ENCODE peak calls at places on chromosomes 12 and 14, in six cellular contexts. One of them, this sample, is unnamed. For H3K4me1, the result is how much of the 10 kb centered on the place peaks cover.

GRCh38 chr12:31737763-31738162 is 8.9 kb upstream of the AMN1 start:
- DNase-seq in IMR-90: no peak
- DNase-seq in cardiac muscle cell: no peak
- DNase-seq in A549: no peak
- DNase-seq in RWPE2: no peak
- DNase-seq in stomach: no peak
- DNase-seq in this sample: no peak

GRCh38 chr12:90801776-90802175 is 153.2 kb downstream of the CCER1 start:
- DNase-seq in IMR-90: peak
- DNase-seq in cardiac muscle cell: no peak
- DNase-seq in A549: no peak
- DNase-seq in RWPE2: no peak
- DNase-seq in stomach: no peak
- DNase-seq in this sample: no peak

GRCh38 chr12:5076761-5077160 is 33.1 kb downstream of the KCNA5 start:
- DNase-seq in IMR-90: no peak
- DNase-seq in cardiac muscle cell: no peak
- DNase-seq in A549: no peak
- DNase-seq in RWPE2: no peak
- DNase-seq in stomach: no peak
- DNase-seq in this sample: no peak

GRCh38 chr14:91021991-91022621 is 38.3 kb downstream of the RPS6KA5 start:
- DNase-seq in IMR-90: no peak
- DNase-seq in cardiac muscle cell: no peak
- DNase-seq in A549: no peak
- DNase-seq in RWPE2: no peak
- DNase-seq in stomach: no peak
- DNase-seq in this sample: no peak

GRCh38 chr12:59657711-59658110 is 61.9 kb downstream of the SLC16A7 start:
- DNase-seq in IMR-90: no peak
- DNase-seq in cardiac muscle cell: no peak
- DNase-seq in A549: no peak
- DNase-seq in RWPE2: no peak
- DNase-seq in stomach: no peak
- DNase-seq in this sample: no peak

GRCh38 chr12:81078469-81079196 is 754 bp downstream of the ACSS3 start:
- DNase-seq in IMR-90: peak
- DNase-seq in cardiac muscle cell: peak
- DNase-seq in A549: no peak
- DNase-seq in RWPE2: no peak
- DNase-seq in stomach: no peak
- DNase-seq in this sample: no peak

GRCh38 chr14:100898935-100899840 is 4.3 kb downstream of the RTL1 start:
- DNase-seq in IMR-90: no peak
- DNase-seq in cardiac muscle cell: no peak
- DNase-seq in A549: no peak
- DNase-seq in RWPE2: peak
- DNase-seq in stomach: no peak
- DNase-seq in this sample: peak

GRCh38 chr14:94305620-94306019 is 12.6 kb upstream of the SERPINA10 start:
- DNase-seq in IMR-90: no peak
- DNase-seq in cardiac muscle cell: no peak
- DNase-seq in A549: no peak
- DNase-seq in RWPE2: no peak
- DNase-seq in stomach: no peak
- DNase-seq in this sample: no peak

GRCh38 chr12:29732211-29732992 is 51.3 kb downstream of the TMTC1 start:
- DNase-seq in IMR-90: no peak
- DNase-seq in cardiac muscle cell: no peak
- DNase-seq in A549: no peak
- DNase-seq in RWPE2: no peak
- DNase-seq in stomach: no peak
- DNase-seq in this sample: no peak

GRCh38 chr12:89906824-89907223 is 198.2 kb upstream of the ATP2B1 start:
- DNase-seq in IMR-90: no peak
- DNase-seq in cardiac muscle cell: no peak
- DNase-seq in A549: no peak
- DNase-seq in RWPE2: no peak
- DNase-seq in stomach: no peak
- DNase-seq in this sample: no peak

GRCh38 chr12:123983822-123984485 is 10.9 kb downstream of the ZNF664 start:
- DNase-seq in IMR-90: peak
- DNase-seq in cardiac muscle cell: peak
- DNase-seq in A549: peak
- DNase-seq in RWPE2: no peak
- DNase-seq in stomach: peak
- DNase-seq in this sample: no peak

GRCh38 chr14:77006127-77006526 is 22.4 kb downstream of the IRF2BPL start:
- DNase-seq in IMR-90: no peak
- DNase-seq in cardiac muscle cell: no peak
- DNase-seq in A549: no peak
- DNase-seq in RWPE2: no peak
- DNase-seq in stomach: no peak
- DNase-seq in this sample: no peak

GRCh38 chr14:68970096-68970612 is 8.9 kb downstream of the ACTN1 start:
- DNase-seq in IMR-90: no peak
- DNase-seq in cardiac muscle cell: no peak
- DNase-seq in A549: no peak
- DNase-seq in RWPE2: no peak
- DNase-seq in stomach: no peak
- DNase-seq in this sample: no peak

GRCh38 chr14:54220122-54220691 is 176.6 kb upstream of the CDKN3 start:
- DNase-seq in IMR-90: no peak
- DNase-seq in cardiac muscle cell: peak
- DNase-seq in A549: no peak
- DNase-seq in RWPE2: no peak
- DNase-seq in stomach: no peak
- DNase-seq in this sample: no peak

GRCh38 chr12:14554281-14555008 is 13.2 kb downstream of the PLBD1 start:
- DNase-seq in IMR-90: no peak
- DNase-seq in cardiac muscle cell: peak
- DNase-seq in A549: peak
- DNase-seq in RWPE2: no peak
- DNase-seq in stomach: peak
- DNase-seq in this sample: peak

GRCh38 chr14:60051690-60052324 is 39.9 kb upstream of the PCNX4 start:
- DNase-seq in IMR-90: peak
- DNase-seq in cardiac muscle cell: no peak
- DNase-seq in A549: no peak
- DNase-seq in RWPE2: no peak
- DNase-seq in stomach: no peak
- DNase-seq in this sample: no peak

GRCh38 chr12:97283297-97283696 is 179.3 kb upstream of the RMST start:
- DNase-seq in IMR-90: no peak
- DNase-seq in cardiac muscle cell: no peak
- DNase-seq in A549: no peak
- DNase-seq in RWPE2: no peak
- DNase-seq in stomach: no peak
- DNase-seq in this sample: no peak

GRCh38 chr12:105554856-105555255 is 224.4 kb downstream of the C12orf75 start:
- DNase-seq in IMR-90: no peak
- DNase-seq in cardiac muscle cell: no peak
- DNase-seq in A549: no peak
- DNase-seq in RWPE2: no peak
- DNase-seq in stomach: no peak
- DNase-seq in this sample: no peak

GRCh38 chr12:105555556-105555973 is 225.1 kb downstream of the C12orf75 start:
- DNase-seq in IMR-90: no peak
- DNase-seq in cardiac muscle cell: no peak
- DNase-seq in A549: peak
- DNase-seq in RWPE2: no peak
- DNase-seq in stomach: no peak
- DNase-seq in this sample: no peak

GRCh38 chr12:105547786-105548185 is 217.3 kb downstream of the C12orf75 start:
- DNase-seq in IMR-90: no peak
- DNase-seq in cardiac muscle cell: no peak
- DNase-seq in A549: no peak
- DNase-seq in RWPE2: no peak
- DNase-seq in stomach: no peak
- DNase-seq in this sample: no peak

GRCh38 chr12:105554223-105554678 is 223.8 kb downstream of the C12orf75 start:
- DNase-seq in IMR-90: no peak
- DNase-seq in cardiac muscle cell: no peak
- DNase-seq in A549: no peak
- DNase-seq in RWPE2: no peak
- DNase-seq in stomach: no peak
- DNase-seq in this sample: no peak

GRCh38 chr12:105552056-105552455 is 221.6 kb downstream of the C12orf75 start:
- DNase-seq in IMR-90: no peak
- DNase-seq in cardiac muscle cell: no peak
- DNase-seq in A549: no peak
- DNase-seq in RWPE2: no peak
- DNase-seq in stomach: no peak
- DNase-seq in this sample: no peak
- H3K4me1 ChIP-seq in IMR-90: under half
- H3K4me1 ChIP-seq in cardiac muscle cell: under half
- H3K4me1 ChIP-seq in A549: under half
- H3K4me1 ChIP-seq in RWPE2: under half
- H3K4me1 ChIP-seq in stomach: under half
- H3K4me1 ChIP-seq in this sample: under half

GRCh38 chr12:116861331-116861730 is 19.9 kb downstream of the HRK start:
- DNase-seq in IMR-90: peak
- DNase-seq in cardiac muscle cell: no peak
- DNase-seq in A549: no peak
- DNase-seq in RWPE2: no peak
- DNase-seq in stomach: no peak
- DNase-seq in this sample: no peak
- H3K27ac ChIP-seq in IMR-90: no peak
- H3K27ac ChIP-seq in cardiac muscle cell: no peak
- H3K27ac ChIP-seq in A549: no peak
- H3K27ac ChIP-seq in RWPE2: no peak
- H3K27ac ChIP-seq in stomach: no peak
- H3K27ac ChIP-seq in this sample: no peak

GRCh38 chr14:74018704-74019407 is at the start of the genes BBOF1 and ENTPD5:
- DNase-seq in IMR-90: peak
- DNase-seq in cardiac muscle cell: peak
- DNase-seq in A549: peak
- DNase-seq in RWPE2: peak
- DNase-seq in stomach: peak
- DNase-seq in this sample: peak
- TF ChIP-seq CTCF in IMR-90: no peak
- TF ChIP-seq CTCF in cardiac muscle cell: no peak
- TF ChIP-seq CTCF in A549: no peak
- TF ChIP-seq CTCF in RWPE2: no peak
- TF ChIP-seq CTCF in stomach: no peak
- TF ChIP-seq CTCF in this sample: no peak

DNA sequence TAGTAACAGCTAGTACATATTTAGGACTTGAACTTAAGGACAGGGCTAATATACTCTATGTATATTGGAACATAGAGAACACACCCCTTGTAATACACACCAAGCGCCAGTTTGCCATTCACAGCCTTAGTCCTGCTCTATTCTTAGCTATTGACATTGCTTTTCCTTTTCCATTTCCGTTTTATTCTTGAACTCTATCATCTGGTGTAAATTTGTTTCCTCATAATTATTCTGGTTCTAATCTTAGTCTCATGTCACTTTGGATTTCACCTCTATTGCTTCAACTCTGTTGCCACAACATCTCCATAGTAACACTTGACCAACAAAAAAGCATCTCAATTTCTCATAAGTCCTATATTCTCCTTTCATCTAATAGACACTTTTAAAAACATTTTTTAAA is 225.7 kb downstream of the PHLDA1 start:
- DNase-seq in IMR-90: no peak
- DNase-seq in cardiac muscle cell: no peak
- DNase-seq in A549: no peak
- DNase-seq in RWPE2: no peak
- DNase-seq in stomach: no peak
- DNase-seq in this sample: no peak
- H3K4me1 ChIP-seq in IMR-90: under half
- H3K4me1 ChIP-seq in cardiac muscle cell: under half
- H3K4me1 ChIP-seq in A549: under half
- H3K4me1 ChIP-seq in RWPE2: under half
- H3K4me1 ChIP-seq in stomach: under half
- H3K4me1 ChIP-seq in this sample: under half

GRCh38 chr12:119705182-119705581 is 37.2 kb downstream of the PRKAB1 start:
- DNase-seq in IMR-90: no peak
- DNase-seq in cardiac muscle cell: no peak
- DNase-seq in A549: no peak
- DNase-seq in RWPE2: no peak
- DNase-seq in stomach: no peak
- DNase-seq in this sample: no peak

GRCh38 chr12:119700078-119700477 is 32.1 kb downstream of the PRKAB1 start:
- DNase-seq in IMR-90: no peak
- DNase-seq in cardiac muscle cell: no peak
- DNase-seq in A549: no peak
- DNase-seq in RWPE2: no peak
- DNase-seq in stomach: no peak
- DNase-seq in this sample: no peak

GRCh38 chr12:119699199-119699765 is 31.3 kb downstream of the PRKAB1 start:
- DNase-seq in IMR-90: no peak
- DNase-seq in cardiac muscle cell: no peak
- DNase-seq in A549: no peak
- DNase-seq in RWPE2: no peak
- DNase-seq in stomach: no peak
- DNase-seq in this sample: no peak

GRCh38 chr12:119704065-119704747 is 36.3 kb downstream of the PRKAB1 start:
- DNase-seq in IMR-90: peak
- DNase-seq in cardiac muscle cell: no peak
- DNase-seq in A549: no peak
- DNase-seq in RWPE2: no peak
- DNase-seq in stomach: no peak
- DNase-seq in this sample: no peak
- H3K27ac ChIP-seq in IMR-90: no peak
- H3K27ac ChIP-seq in cardiac muscle cell: no peak
- H3K27ac ChIP-seq in A549: no peak
- H3K27ac ChIP-seq in RWPE2: no peak
- H3K27ac ChIP-seq in stomach: no peak
- H3K27ac ChIP-seq in this sample: no peak

DNA sequence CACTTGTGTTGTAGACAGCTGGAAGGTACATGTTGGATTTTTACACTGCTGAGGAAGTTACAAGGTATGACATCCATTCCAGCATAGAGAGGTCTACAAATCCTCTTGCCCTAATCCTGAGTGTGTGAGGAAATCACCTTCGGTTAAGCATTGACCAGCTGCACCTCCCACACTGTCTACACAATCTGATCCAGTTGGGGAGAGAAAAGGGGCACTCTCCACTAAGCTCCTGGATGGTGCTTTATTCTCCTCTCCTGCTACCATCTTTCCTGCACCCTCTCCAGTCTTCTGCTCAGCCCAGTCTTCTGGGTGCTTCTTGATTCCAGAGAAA is at the start of gene OR6J1:
- DNase-seq in IMR-90: no peak
- DNase-seq in cardiac muscle cell: no peak
- DNase-seq in A549: no peak
- DNase-seq in RWPE2: no peak
- DNase-seq in stomach: no peak
- DNase-seq in this sample: no peak
- TF ChIP-seq CTCF in IMR-90: no peak
- TF ChIP-seq CTCF in cardiac muscle cell: no peak
- TF ChIP-seq CTCF in A549: no peak
- TF ChIP-seq CTCF in RWPE2: peak
- TF ChIP-seq CTCF in stomach: no peak
- TF ChIP-seq CTCF in this sample: no peak

DNA sequence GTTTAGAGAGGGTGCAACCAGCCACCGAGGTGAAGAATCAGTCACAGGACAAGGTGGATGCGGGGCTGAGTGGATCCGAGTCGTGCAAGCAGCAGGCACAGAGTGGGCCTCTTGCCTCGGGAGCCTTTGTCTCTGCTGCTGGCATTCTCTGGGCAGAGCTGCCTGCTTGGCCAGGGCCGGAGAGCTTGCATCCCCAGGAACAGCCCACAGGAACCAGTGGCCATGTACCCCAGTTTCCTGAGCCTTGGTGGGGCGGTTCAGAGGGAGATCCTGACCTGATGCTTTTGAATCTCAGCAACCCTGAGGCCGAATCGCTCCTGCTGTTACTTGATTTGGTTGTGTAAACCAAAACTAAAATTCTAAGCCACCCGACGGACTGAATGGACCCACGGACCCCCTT is 50.1 kb upstream of the EIF5 start:
- DNase-seq in IMR-90: no peak
- DNase-seq in cardiac muscle cell: no peak
- DNase-seq in A549: no peak
- DNase-seq in RWPE2: no peak
- DNase-seq in stomach: no peak
- DNase-seq in this sample: no peak
- H3K4me1 ChIP-seq in IMR-90: under half
- H3K4me1 ChIP-seq in cardiac muscle cell: under half
- H3K4me1 ChIP-seq in A549: under half
- H3K4me1 ChIP-seq in RWPE2: under half
- H3K4me1 ChIP-seq in stomach: under half
- H3K4me1 ChIP-seq in this sample: under half

This sample was measured in upper lobe of right lung.